ENCODE peak calls at places on chromosomes 11 and 22, in seven cellular contexts. M, J, G, C, B, Y and Z are unnamed samples.

GRCh38 chr11:65293909-65294381 is 20.7 kb upstream of the CDC42EP2 start:
- DNase-seq in G (peak), C (peak), B (no peak), Y (no peak), J (no peak), M (no peak), Z (no peak)

GRCh38 chr11:28984216-28984615 is 876.0 kb downstream of the METTL15 start:
- DNase-seq in M (no peak), J (no peak), G (no peak), C (no peak), Y (no peak), B (no peak), Z (no peak)

GRCh38 chr11:125084761-125085231 is 21.7 kb downstream of the SLC37A2 start:
- DNase-seq in G (no peak), B (no peak), C (no peak), M (no peak), Y (no peak), J (no peak), Z (no peak)

GRCh38 chr11:45187375-45187774 is 40.9 kb downstream of the PRDM11 start:
- DNase-seq in C (no peak), J (no peak), Y (no peak), G (no peak), M (no peak), B (no peak), Z (no peak)

GRCh38 chr11:133136376-133136775 is 395.9 kb downstream of the OPCML start:
- DNase-seq in C (no peak), B (no peak), G (no peak), Y (no peak), J (no peak), M (no peak), Z (no peak)

GRCh38 chr11:1876361-1877063 is 15.2 kb downstream of the PRR33 start:
- DNase-seq in J (peak), B (no peak), C (peak), G (peak), M (peak), Y (peak), Z (peak)

GRCh38 chr11:116424615-116425261 is 348.0 kb downstream of the BUD13 start:
- DNase-seq in Y (no peak), B (no peak), C (no peak), J (no peak), M (no peak), G (no peak), Z (no peak)

GRCh38 chr11:18633256-18634139 is 644 bp downstream of the SPTY2D1 start:
- DNase-seq in G (peak), J (no peak), M (peak), C (peak), Y (no peak), B (peak), Z (no peak)

GRCh38 chr11:44814881-44815592 is 88.3 kb downstream of the TSPAN18 start:
- DNase-seq in M (peak), C (peak), G (peak), J (no peak), Y (no peak), B (no peak), Z (peak)

GRCh38 chr11:6705905-6706535 is 22.9 kb upstream of the MRPL17 start:
- DNase-seq in J (no peak), B (peak), G (peak), M (peak), Y (peak), C (peak), Z (peak)

GRCh38 chr11:134544095-134544815 is 132.2 kb upstream of the B3GAT1 start:
- DNase-seq in C (no peak), M (no peak), J (no peak), G (no peak), B (no peak), Y (peak), Z (no peak)

GRCh38 chr11:96090711-96091110 is 166.8 kb upstream of the MTMR2 start:
- DNase-seq in G (peak), B (no peak), J (no peak), Y (no peak), C (peak), M (peak), Z (peak)

GRCh38 chr11:13495929-13496328 is at the start of gene PTH:
- DNase-seq in J (no peak), B (no peak), C (no peak), G (no peak), Y (no peak), M (no peak), Z (no peak)

DNA sequence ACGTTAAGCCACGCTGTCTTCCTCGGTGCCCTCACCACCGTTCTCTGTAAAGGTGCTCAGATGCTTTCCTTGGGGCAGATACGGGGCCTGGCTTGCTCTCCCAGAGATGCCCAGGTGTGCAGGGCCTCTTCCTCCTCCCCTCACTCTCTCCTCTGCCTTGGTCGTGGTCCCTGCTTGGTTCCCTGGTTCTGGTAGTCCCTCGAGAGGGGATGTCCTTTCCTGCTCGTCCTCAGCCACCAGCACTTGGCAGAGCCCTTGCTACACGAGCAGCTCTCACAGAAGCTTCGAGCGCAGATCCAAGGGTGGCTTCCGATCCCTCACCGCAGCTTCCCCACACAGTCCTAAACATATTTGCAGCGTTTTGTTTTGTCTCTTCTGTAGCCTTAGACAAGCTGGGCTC is 298.8 kb downstream of the TBC1D22A start:
- DNase-seq in G (no peak), C (no peak), B (no peak), J (no peak), M (no peak), Y (no peak), Z (no peak)
- H3K4me3 ChIP-seq in G (no peak), C (no peak), B (no peak), J (no peak), M (no peak), Y (no peak), Z (no peak)

GRCh38 chr11:66346476-66347424 is 679 bp downstream of the B4GAT1 start:
- DNase-seq in B (no peak), M (peak), G (no peak), Y (peak), C (no peak), J (no peak), Z (no peak)

GRCh38 chr11:66343176-66343575 is 1.7 kb downstream of the BRMS1 start:
- DNase-seq in M (no peak), G (no peak), C (no peak), Y (no peak), B (no peak), J (no peak), Z (no peak)

GRCh38 chr11:66345316-66345649 is 379 bp upstream of the BRMS1 start:
- DNase-seq in Y (no peak), C (no peak), M (no peak), J (no peak), G (no peak), B (no peak), Z (no peak)

GRCh38 chr11:66347425-66348276 is at the start of gene B4GAT1:
- DNase-seq in J (peak), C (peak), B (peak), Y (peak), M (peak), G (peak), Z (peak)

DNA sequence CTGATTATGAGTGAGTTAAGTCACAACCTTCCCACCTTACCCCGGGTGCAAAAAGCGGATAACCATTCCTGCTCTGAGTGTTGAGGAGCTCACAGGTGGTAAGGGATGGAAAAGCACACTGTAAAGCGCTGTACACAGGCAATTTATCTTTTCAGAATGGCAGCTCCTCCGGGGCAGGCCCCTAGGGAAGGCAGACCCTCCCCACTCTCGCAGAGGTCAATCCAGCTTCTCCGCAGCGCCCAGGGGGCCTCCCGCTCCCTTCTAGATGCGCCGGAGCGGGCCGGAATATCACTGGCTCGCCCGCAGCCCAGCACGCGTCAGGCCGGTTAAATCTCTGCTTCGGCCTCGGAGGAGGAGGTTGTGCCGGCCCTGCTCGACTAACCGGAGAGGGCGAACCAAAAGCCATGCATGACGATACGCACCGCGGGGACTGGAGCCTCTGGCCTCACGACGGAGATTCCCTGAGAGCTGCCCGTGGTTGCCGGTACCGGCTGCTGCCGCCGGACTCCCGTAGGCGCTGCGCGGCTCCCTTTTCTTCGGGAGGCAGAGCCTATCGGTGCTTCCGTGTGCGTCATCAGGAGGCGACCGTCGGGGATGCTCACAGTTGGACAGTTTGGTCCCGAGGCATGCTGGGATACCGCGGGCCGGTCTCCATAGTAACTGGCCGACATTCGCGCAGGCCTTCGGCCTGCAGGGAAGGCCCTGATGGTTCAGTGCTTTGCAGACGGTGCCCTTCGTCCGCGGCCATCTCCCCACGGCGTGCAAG is at the start of gene BRMS1:
- DNase-seq in J (peak), M (peak), B (peak), C (peak), G (peak), Y (peak), Z (peak)
- TF ChIP-seq CTCF in J (no peak), M (no peak), B (peak), C (no peak), G (peak), Y (no peak), Z (peak)

GRCh38 chr11:121054266-121054665 is 30.4 kb downstream of the TBCEL start:
- DNase-seq in Y (no peak), G (no peak), C (no peak), B (no peak), J (no peak), M (no peak), Z (no peak)
- H3K4me3 ChIP-seq in Y (no peak), G (no peak), C (no peak), B (no peak), J (no peak), M (no peak), Z (no peak)

DNA sequence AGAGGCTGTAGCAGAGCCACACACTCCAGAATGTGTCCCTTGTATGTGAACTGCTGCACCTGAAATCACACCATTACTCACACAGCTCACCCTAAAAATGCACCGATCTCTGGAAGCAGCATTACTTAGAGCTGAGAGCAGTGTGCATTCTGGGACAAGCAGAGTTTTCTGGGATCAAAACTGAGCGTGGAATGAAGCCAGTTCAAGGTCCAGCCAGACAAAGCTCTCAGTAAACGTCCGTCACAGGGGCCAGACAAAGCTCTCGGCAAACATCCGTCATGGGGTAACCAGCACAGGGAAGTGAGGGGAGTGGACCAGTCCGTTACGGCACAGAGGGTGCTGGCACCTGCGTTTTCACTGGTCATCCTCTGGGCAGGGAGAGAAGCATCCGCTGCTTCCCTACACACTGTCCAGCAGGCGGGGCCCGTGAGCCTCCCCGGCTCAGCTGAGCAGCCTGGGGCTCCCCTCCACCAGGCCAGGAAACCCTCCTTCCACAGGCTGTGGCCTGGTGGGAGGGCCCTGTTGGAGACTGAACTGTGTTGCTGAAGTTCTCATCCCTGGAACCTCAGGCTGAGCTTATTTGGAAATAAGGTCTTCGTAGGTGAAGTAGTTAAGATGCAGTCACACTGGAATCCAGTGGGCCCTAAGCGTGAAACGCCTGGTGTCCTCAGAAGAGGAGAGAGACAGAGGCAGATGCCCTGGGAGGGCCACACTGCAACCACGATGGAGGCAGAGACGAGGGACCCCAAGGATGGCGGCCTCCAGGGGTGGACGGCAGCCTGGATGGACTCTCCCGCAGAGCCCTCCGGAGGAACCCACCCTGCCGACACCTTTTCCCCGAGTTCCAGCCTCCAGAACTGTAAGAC is 883.9 kb downstream of the BRD1 start:
- DNase-seq in G (no peak), M (no peak), B (no peak), C (no peak), Y (peak), J (no peak), Z (no peak)
- TF ChIP-seq CTCF in G (no peak), M (no peak), B (no peak), C (no peak), Y (peak), J (peak), Z (no peak)

DNA sequence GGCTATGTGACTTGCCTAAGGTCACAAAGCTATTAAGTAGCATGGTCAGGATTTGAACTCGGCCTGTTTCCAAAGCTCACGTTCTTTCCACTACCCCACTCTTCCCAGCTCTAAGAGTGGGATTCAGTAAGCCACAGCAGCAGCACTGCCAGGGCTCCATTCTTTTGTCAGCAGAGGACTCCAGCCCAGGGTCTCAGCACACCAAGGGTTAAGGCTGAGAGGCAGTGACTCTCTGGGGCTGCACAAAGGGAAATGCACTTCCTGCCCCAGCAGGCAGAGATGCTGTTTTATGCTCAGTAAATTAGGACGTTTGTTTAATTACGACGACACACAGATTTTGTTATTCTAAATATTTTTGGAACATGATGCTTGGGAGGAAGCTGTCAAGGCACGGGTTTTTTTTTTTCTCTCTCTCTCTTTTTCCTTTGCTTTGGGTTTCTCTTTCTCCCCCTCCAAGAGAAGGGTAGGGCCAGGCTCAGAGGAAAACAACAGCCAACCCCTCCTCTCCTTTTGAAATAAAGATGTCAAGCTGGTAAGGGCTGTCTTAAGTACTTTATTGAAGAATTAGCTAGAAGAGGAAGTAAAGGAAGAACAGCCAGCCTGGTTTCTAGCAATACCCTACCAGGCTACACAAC is 2.9 kb downstream of the MYH9 start:
- DNase-seq in J (no peak), G (peak), M (peak), B (peak), C (no peak), Y (no peak), Z (peak)
- H3K4me3 ChIP-seq in J (peak), G (peak), M (peak), B (peak), C (peak), Y (peak), Z (peak)

DNA sequence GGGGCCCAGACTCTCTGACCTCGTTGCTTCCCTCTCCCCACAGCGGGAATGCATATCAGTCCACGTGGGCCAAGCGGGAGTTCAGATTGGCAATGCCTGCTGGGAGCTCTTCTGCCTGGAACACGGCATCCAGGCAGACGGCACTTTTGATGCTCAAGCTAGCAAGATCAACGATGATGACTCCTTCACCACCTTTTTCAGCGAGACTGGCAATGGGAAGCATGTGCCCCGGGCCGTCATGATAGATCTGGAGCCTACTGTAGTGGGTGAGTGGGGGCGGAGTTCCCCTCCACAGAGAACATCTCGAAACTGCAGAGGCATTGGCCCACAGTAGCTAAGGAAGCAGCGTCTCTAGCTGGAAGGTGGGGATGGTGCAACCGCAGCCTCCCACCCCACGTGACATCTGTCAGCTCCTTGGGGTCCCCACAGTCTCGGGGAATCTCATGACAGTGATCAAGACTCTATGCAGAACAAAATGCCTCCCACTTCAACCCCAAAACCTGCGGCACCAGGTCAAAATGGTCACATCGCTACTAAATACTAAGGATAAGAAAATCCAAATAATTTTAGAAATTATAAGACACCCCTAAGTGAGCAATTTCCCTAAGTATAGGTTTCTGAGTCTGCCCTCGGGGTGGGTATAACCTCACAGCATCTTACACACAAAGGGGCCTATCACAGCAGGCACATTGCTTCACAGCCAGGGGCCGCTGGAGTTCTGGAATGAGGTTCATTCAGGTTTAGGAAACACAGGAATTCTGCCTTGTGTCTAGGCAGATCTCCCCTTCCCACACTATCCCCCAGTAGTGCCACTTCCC is 11.0 kb downstream of the TUBA8 start:
- DNase-seq in J (no peak), C (no peak), G (no peak), B (no peak), Y (no peak), M (no peak), Z (no peak)
- TF ChIP-seq CTCF in J (no peak), C (peak), G (no peak), B (no peak), Y (no peak), M (no peak), Z (peak)

GRCh38 chr11:59556115-59556882 is 45.0 kb downstream of the OR4D9 start:
- DNase-seq in C (peak), G (peak), M (peak), B (peak), Y (peak), J (no peak), Z (peak)

GRCh38 chr11:59557940-59558643 is 46.8 kb downstream of the OR4D9 start:
- DNase-seq in G (peak), J (no peak), M (peak), C (no peak), Y (no peak), B (no peak), Z (no peak)

GRCh38 chr11:59553323-59553722 is 42.0 kb downstream of the OR4D9 start:
- DNase-seq in B (no peak), G (no peak), C (no peak), J (no peak), M (no peak), Y (no peak), Z (no peak)

GRCh38 chr11:59556883-59557205 is 45.5 kb downstream of the OR4D9 start:
- DNase-seq in Y (no peak), J (no peak), C (no peak), G (no peak), M (no peak), B (peak), Z (no peak)

GRCh38 chr11:59555601-59556114 is 44.3 kb downstream of the OR4D9 start:
- DNase-seq in Y (no peak), B (peak), J (no peak), G (no peak), M (peak), C (no peak), Z (no peak)
- H3K4me3 ChIP-seq in Y (peak), B (peak), J (peak), G (peak), M (peak), C (peak), Z (peak)

GRCh38 chr11:34890089-34890488 is 26.1 kb downstream of the APIP start:
- DNase-seq in G (peak), C (peak), B (no peak), M (no peak), J (no peak), Y (no peak), Z (peak)
- TF ChIP-seq CTCF in G (peak), C (peak), B (no peak), M (peak), J (no peak), Y (no peak), Z (peak)